ENCODE peak calls at places on chromosomes 7 and 10, in ten cellular contexts. I is HTR-8/SVneo; Z is activated gamma-delta T cell treated with Interleukin-2 at 50 U/mL for 16 hours; Y is stimulated activated CD4-positive, alpha-beta T cell treated with anti-CD3 and anti-CD28 coated beads, Interleukin-4, amount 100 ng/mL, for 4 hours; G is nucleus accumbens; H is hypothalamus; A is tibial artery; W is pons; V is left cardiac atrium; O is hepatic stellate cell. U is an unnamed sample.
A peak's percentile ranks its signal among the peaks of the same experiment; 100 is the strongest.

GRCh38 chr7:123675092-123675473 is 19.4 kb downstream of the LMOD2 start:
- DNase-seq in O (no peak), W (no peak), G (no peak), V (no peak), H (no peak), Z (no peak), A (no peak), I (no peak), Y (no peak), U (no peak)

GRCh38 chr7:17521437-17521836 is 223.0 kb downstream of the AHR start:
- DNase-seq in W (peak; percentile 9), Y (no peak), H (no peak), O (no peak), I (no peak), A (no peak), G (no peak), V (no peak), Z (no peak), U (no peak)

GRCh38 chr10:47368431-47369180 is 15.5 kb downstream of the ZNF488 start:
- DNase-seq in H (no peak), A (peak; percentile 51), V (no peak), W (no peak), O (no peak), Y (no peak), I (no peak), Z (no peak), G (no peak), U (no peak)

GRCh38 chr10:1589257-1589656 is 148.1 kb downstream of the ADARB2 start:
- DNase-seq in A (no peak), O (no peak), W (no peak), G (no peak), V (no peak), I (no peak), Z (no peak), Y (no peak), H (no peak), U (no peak)

GRCh38 chr7:139108256-139109187 is 998 bp downstream of the ZC3HAV1 start:
- DNase-seq in H (no peak), I (peak; percentile 12), G (peak; percentile 12), Y (no peak), A (peak; percentile 68), Z (no peak), V (peak; percentile 45), O (peak; percentile 42), W (no peak), U (peak; percentile 46)

GRCh38 chr7:26122745-26123144 is 29.3 kb upstream of the NFE2L3 start:
- DNase-seq in H (no peak), I (no peak), Y (no peak), G (no peak), Z (no peak), A (no peak), W (no peak), O (no peak), V (no peak), U (no peak)

GRCh38 chr10:73887038-73888015 is 13.0 kb upstream of the CAMK2G start:
- DNase-seq in Z (no peak), Y (no peak), O (no peak), H (peak; percentile 65), I (peak; percentile 84), G (peak; percentile 64), A (peak; percentile 94), W (peak; percentile 56), V (peak; percentile 86), U (peak; percentile 71)

GRCh38 chr10:119750391-119751230 is 24.8 kb downstream of the INPP5F start:
- DNase-seq in W (peak; percentile 98), Z (peak; percentile 46), G (peak; percentile 79), V (peak; percentile 66), I (peak; percentile 52), O (peak; percentile 48), Y (peak; percentile 34), A (peak; percentile 83), H (peak; percentile 78), U (peak; percentile 67)

GRCh38 chr7:157020514-157021070 is 10.1 kb upstream of the MNX1 start:
- DNase-seq in I (no peak), A (no peak), Z (no peak), Y (no peak), W (no peak), V (no peak), H (no peak), O (no peak), G (no peak), U (no peak)

GRCh38 chr10:59557052-59557451 is 152.6 kb downstream of the SLC16A9 start:
- DNase-seq in V (no peak), G (no peak), Y (no peak), I (no peak), W (no peak), O (no peak), A (no peak), Z (no peak), H (no peak), U (no peak)

GRCh38 chr7:138891446-138891810 is 89.8 kb downstream of the KIAA1549 start:
- DNase-seq in Y (no peak), V (no peak), O (no peak), H (no peak), G (no peak), A (no peak), W (no peak), Z (no peak), I (no peak), U (no peak)

GRCh38 chr10:69801434-69802315 is at the start of gene COL13A1:
- DNase-seq in I (peak; percentile 77), G (no peak), O (peak; percentile 83), Z (no peak), H (no peak), V (peak; percentile 70), W (no peak), Y (no peak), A (peak; percentile 81), U (peak; percentile 82)

GRCh38 chr10:114045071-114045737 is 1.5 kb downstream of the ADRB1 start:
- DNase-seq in H (no peak), Z (peak; percentile 9), I (no peak), V (peak; percentile 61), O (no peak), W (no peak), A (no peak), Y (peak; percentile 8), G (peak; percentile 21), U (no peak)

GRCh38 chr10:62847433-62847832 is 31.3 kb upstream of the EGR2 start:
- DNase-seq in H (no peak), Z (no peak), I (no peak), V (no peak), W (no peak), A (no peak), G (no peak), O (no peak), Y (no peak), U (no peak)

GRCh38 chr10:117442944-117443676 is 67.9 kb upstream of the PDZD8 start:
- DNase-seq in V (peak; percentile 79), O (peak; percentile 52), G (peak; percentile 54), W (peak; percentile 39), Z (peak; percentile 45), A (peak; percentile 95), Y (peak; percentile 51), I (peak; percentile 62), H (peak; percentile 76), U (peak; percentile 58)

GRCh38 chr7:55019329-55019690 is 493 bp downstream of the EGFR start:
- DNase-seq in V (peak; percentile 80), W (no peak), Z (no peak), Y (no peak), H (peak; percentile 10), O (peak; percentile 70), I (peak; percentile 37), A (peak; percentile 88), G (peak; percentile 19), U (peak; percentile 75)

GRCh38 chr10:26624017-26624416 is 73.5 kb upstream of the PDSS1 start:
- DNase-seq in Z (no peak), V (no peak), O (no peak), W (no peak), Y (no peak), A (no peak), G (no peak), I (no peak), H (no peak), U (no peak)

GRCh38 chr7:15397921-15398560 is 163.8 kb downstream of the AGMO start:
- DNase-seq in W (no peak), G (no peak), O (no peak), H (no peak), Z (no peak), Y (no peak), V (no peak), A (no peak), I (no peak), U (no peak)

GRCh38 chr10:47042815-47043750 is 131.9 kb downstream of the PTPN20 start:
- DNase-seq in A (peak; percentile 52), Z (no peak), G (no peak), W (no peak), H (no peak), O (no peak), V (peak; percentile 7), Y (no peak), I (no peak), U (no peak)

GRCh38 chr7:33143996-33144718 is 14.8 kb downstream of the BBS9 start:
- DNase-seq in G (no peak), V (no peak), A (no peak), Y (no peak), W (peak; percentile 24), H (no peak), O (no peak), I (no peak), Z (no peak), U (peak; percentile 21)

GRCh38 chr10:114504769-114505579 is 100.7 kb upstream of the AFAP1L2 start:
- DNase-seq in A (no peak), Y (no peak), Z (no peak), V (peak; percentile 46), I (no peak), W (peak; percentile 50), H (no peak), O (peak; percentile 8), G (no peak), U (peak; percentile 31)

GRCh38 chr7:2641406-2642393 is 9.9 kb downstream of the TTYH3 start:
- DNase-seq in A (peak; percentile 97), G (peak; percentile 70), Y (no peak), O (peak; percentile 96), V (peak; percentile 94), W (peak; percentile 91), Z (no peak), H (peak; percentile 74), I (no peak), U (peak; percentile 93)

GRCh38 chr7:132436121-132436520 is 140.1 kb downstream of the PLXNA4 start:
- DNase-seq in V (peak; percentile 48), G (no peak), I (no peak), A (no peak), O (no peak), Y (no peak), Z (no peak), H (no peak), W (peak; percentile 17), U (no peak)

GRCh38 chr10:124002391-124003069 is 90.9 kb downstream of the CHST15 start:
- DNase-seq in A (peak; percentile 49), Y (no peak), V (no peak), I (no peak), Z (no peak), O (peak; percentile 4), W (no peak), G (no peak), H (no peak), U (no peak)

GRCh38 chr10:498760-499435 is 190.6 kb downstream of the DIP2C start:
- DNase-seq in G (no peak), I (no peak), Y (no peak), H (no peak), W (no peak), V (no peak), Z (no peak), A (peak; percentile 61), O (no peak), U (no peak)

GRCh38 chr10:120400601-120401000 is 56.4 kb upstream of the PLPP4 start:
- DNase-seq in A (no peak), Y (no peak), W (no peak), Z (no peak), V (no peak), G (no peak), I (no peak), H (no peak), O (no peak), U (no peak)

GRCh38 chr10:73017955-73018480 is 63.4 kb upstream of the PLA2G12B start:
- DNase-seq in Z (no peak), Y (no peak), H (no peak), V (no peak), I (no peak), A (peak; percentile 94), W (no peak), G (no peak), O (no peak), U (peak; percentile 8)

GRCh38 chr7:129779602-129780256 is 168.2 kb downstream of the NRF1 start:
- DNase-seq in H (no peak), Z (no peak), G (no peak), A (no peak), I (peak; percentile 66), O (no peak), W (no peak), V (no peak), Y (peak; percentile 38), U (no peak)